ENCODE peak calls at places on chromosome 17, in eight cellular contexts. H, E, W, I, P, S, X and Y are unnamed samples.
A peak's percentile ranks its signal among the peaks of the same experiment; 100 is the strongest.

GRCh38 chr17:7972131-7972785 is 30.2 kb upstream of the GUCY2D start:
- DNase-seq in H (no peak), E (no peak), W (no peak), I (no peak), P (no peak), S (no peak), X (no peak), Y (no peak)

GRCh38 chr17:74417178-74418045 is 14.5 kb upstream of the GPRC5C start:
- DNase-seq in H (no peak), E (no peak), W (no peak), I (no peak), P (peak; percentile 24), S (no peak), X (no peak), Y (no peak)

GRCh38 chr17:27480699-27481098 is 24.5 kb downstream of the KSR1 start:
- DNase-seq in H (no peak), E (no peak), W (no peak), I (no peak), P (no peak), S (no peak), X (no peak), Y (no peak)

GRCh38 chr17:50697076-50697475 is 10.6 kb downstream of the ANKRD40 start:
- DNase-seq in H (no peak), E (no peak), W (no peak), I (no peak), P (no peak), S (no peak), X (no peak), Y (no peak)

GRCh38 chr17:4945944-4946280 is 2.4 kb downstream of the PFN1 start:
- DNase-seq in H (no peak), E (no peak), W (no peak), I (no peak), P (no peak), S (no peak), X (no peak), Y (no peak)

GRCh38 chr17:78140169-78141051 is 5.8 kb upstream of the C17orf99 start:
- DNase-seq in H (no peak), E (peak; percentile 84), W (peak; percentile 98), I (peak; percentile 85), P (peak; percentile 47), S (peak; percentile 61), X (peak; percentile 17), Y (peak; percentile 17)

GRCh38 chr17:77214743-77215142 is 74.0 kb downstream of the SEC14L1 start:
- DNase-seq in H (peak; percentile 40), E (no peak), W (peak; percentile 44), I (no peak), P (peak; percentile 11), S (peak; percentile 65), X (peak; percentile 32), Y (no peak)

GRCh38 chr17:81714412-81715106 is 2.5 kb downstream of the SLC25A10 start:
- DNase-seq in H (no peak), E (no peak), W (no peak), I (no peak), P (no peak), S (no peak), X (no peak), Y (no peak)

GRCh38 chr17:43169561-43170139 is 1.4 kb upstream of the NBR1 start:
- DNase-seq in H (no peak), E (no peak), W (peak; percentile 81), I (no peak), P (no peak), S (no peak), X (no peak), Y (no peak)

GRCh38 chr17:55299890-55300289 is 35.1 kb downstream of the HLF start:
- DNase-seq in H (no peak), E (no peak), W (no peak), I (no peak), P (no peak), S (no peak), X (no peak), Y (no peak)

GRCh38 chr17:8016632-8017424 is 14.4 kb downstream of the GUCY2D start:
- DNase-seq in H (no peak), E (no peak), W (peak; percentile 82), I (no peak), P (peak; percentile 12), S (no peak), X (no peak), Y (peak; percentile 16)

GRCh38 chr17:81735181-81736102 is 23.4 kb downstream of the SLC25A10 start:
- DNase-seq in H (no peak), E (no peak), W (no peak), I (no peak), P (no peak), S (no peak), X (peak; percentile 37), Y (no peak)

GRCh38 chr17:7177954-7178477 is 1.2 kb downstream of the ASGR1 start:
- DNase-seq in H (no peak), E (no peak), W (peak; percentile 56), I (no peak), P (no peak), S (no peak), X (no peak), Y (peak; percentile 23)

GRCh38 chr17:16987830-16988601 is 16.1 kb upstream of the TNFRSF13B start:
- DNase-seq in H (peak; percentile 24), E (peak; percentile 34), W (peak; percentile 93), I (peak; percentile 25), P (peak; percentile 86), S (peak; percentile 67), X (peak; percentile 65), Y (peak; percentile 53)

GRCh38 chr17:82957961-82958491 is 118.2 kb upstream of the ZNF750 start:
- DNase-seq in H (no peak), E (no peak), W (no peak), I (no peak), P (no peak), S (no peak), X (no peak), Y (no peak)